ENCODE peak calls at places on chromosomes 12 and 14, in seven cellular contexts. J is WTC11; L is astrocyte; I is B cell; S is activated CD8-positive, alpha-beta T cell treated with anti-CD3 and anti-CD28 coated beads for 36 hours; A is mucosa of descending colon; Z is endothelial cell. X is an unnamed sample.

GRCh38 chr12:52389313-52390207 is 4.1 kb upstream of the KRT84 start:
- DNase-seq in S (no peak), L (peak; percentile 49), Z (no peak), J (no peak), I (no peak), A (no peak), X (peak; percentile 8)

GRCh38 chr14:104774453-104775072 is 21.0 kb downstream of the AKT1 start:
- DNase-seq in Z (no peak), J (no peak), S (no peak), L (no peak), A (no peak), I (peak; percentile 26), X (no peak)

GRCh38 chr14:65784574-65784973 is 372.0 kb downstream of the FUT8 start:
- DNase-seq in S (no peak), J (no peak), Z (no peak), A (no peak), I (no peak), L (no peak), X (no peak)

GRCh38 chr12:13268606-13269005 is 72.1 kb downstream of the EMP1 start:
- DNase-seq in I (no peak), A (no peak), J (no peak), Z (no peak), S (no peak), L (no peak), X (no peak)

GRCh38 chr12:97650242-97650641 is 187.6 kb downstream of the RMST start:
- DNase-seq in Z (no peak), J (no peak), I (no peak), S (no peak), L (peak; percentile 72), A (no peak), X (no peak)

GRCh38 chr12:55771736-55772135 is 28.8 kb downstream of the GDF11 start:
- DNase-seq in A (no peak), L (no peak), J (no peak), S (no peak), I (no peak), Z (no peak), X (no peak)

GRCh38 chr12:123071401-123072304 is 79.2 kb downstream of the PITPNM2 start:
- DNase-seq in J (no peak), Z (no peak), I (no peak), L (no peak), A (peak; percentile 31), S (no peak), X (no peak)

GRCh38 chr14:62885451-62885850 is 159.8 kb downstream of the KCNH5 start:
- DNase-seq in I (no peak), A (no peak), J (no peak), Z (no peak), L (peak; percentile 2), S (no peak), X (no peak)

GRCh38 chr14:53391156-53391555 is 238.0 kb upstream of the DDHD1 start:
- DNase-seq in J (no peak), I (no peak), Z (no peak), A (no peak), L (peak; percentile 88), S (no peak), X (peak; percentile 60)

GRCh38 chr12:21502164-21502496 is 541 bp downstream of the GOLT1B start:
- DNase-seq in Z (no peak), L (peak; percentile 41), S (peak; percentile 63), I (no peak), A (no peak), J (no peak), X (peak; percentile 23)

GRCh38 chr14:74411671-74412070 is 14.3 kb downstream of the SYNDIG1L start:
- DNase-seq in I (no peak), S (no peak), J (no peak), A (no peak), Z (no peak), L (no peak), X (no peak)

GRCh38 chr14:31159682-31160296 is 47.8 kb downstream of the HECTD1 start:
- DNase-seq in Z (no peak), J (no peak), A (peak; percentile 18), S (no peak), I (no peak), L (no peak), X (peak; percentile 73)

GRCh38 chr12:112794721-112795486 is 3.4 kb downstream of the RPH3A start:
- DNase-seq in A (no peak), L (no peak), Z (no peak), S (no peak), J (no peak), I (no peak), X (no peak)

GRCh38 chr12:107415066-107415465 is 270.5 kb upstream of the PWP1 start:
- DNase-seq in J (no peak), A (no peak), S (no peak), Z (no peak), I (no peak), L (peak; percentile 87), X (peak; percentile 63)

GRCh38 chr12:107415834-107416233 is 269.8 kb upstream of the PWP1 start:
- DNase-seq in L (peak; percentile 93), S (no peak), A (no peak), Z (no peak), I (no peak), J (no peak), X (peak; percentile 49)

GRCh38 chr12:107406932-107407331 is 278.7 kb upstream of the PWP1 start:
- DNase-seq in I (no peak), L (no peak), S (no peak), J (no peak), A (no peak), Z (no peak), X (no peak)

GRCh38 chr12:107417004-107417403 is 268.6 kb upstream of the PWP1 start:
- DNase-seq in Z (no peak), I (no peak), J (no peak), L (no peak), S (no peak), A (no peak), X (no peak)

DNA sequence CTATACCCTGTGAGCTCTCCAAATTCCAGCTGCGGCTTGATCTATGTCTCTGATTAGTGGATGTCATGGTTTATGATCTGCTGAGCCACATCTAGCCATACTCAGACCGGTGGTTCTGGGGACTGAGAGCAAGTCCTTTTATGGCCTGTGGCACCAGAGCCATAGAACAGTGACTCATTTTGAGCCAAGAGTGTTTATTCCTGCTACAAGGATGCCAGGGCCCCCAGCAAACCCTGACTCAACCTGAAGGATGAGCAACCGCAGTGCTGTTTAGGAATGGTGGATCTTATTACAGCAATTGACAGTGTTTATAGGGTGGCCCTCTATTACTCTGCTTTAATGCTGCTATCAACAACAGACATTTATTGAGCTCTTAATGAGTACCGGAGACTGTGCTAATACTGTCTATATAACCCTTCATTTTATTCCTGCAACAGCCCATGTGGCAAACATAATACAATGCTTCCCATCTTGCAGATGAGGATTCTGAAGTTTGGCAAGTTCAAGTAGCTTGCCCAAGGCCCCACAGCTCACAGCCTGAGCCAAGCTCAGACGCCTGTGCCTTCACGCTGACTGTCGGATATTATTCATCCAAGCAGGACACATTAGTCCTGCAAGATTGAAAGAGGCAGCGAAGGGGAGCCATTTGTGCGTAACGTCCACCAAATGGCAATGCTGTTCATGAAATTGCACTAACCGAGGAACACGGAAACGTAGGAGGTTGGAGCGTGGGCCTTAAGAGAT is 273.6 kb upstream of the PWP1 start:
- DNase-seq in I (no peak), S (no peak), L (peak; percentile 66), A (no peak), J (no peak), Z (no peak), X (peak; percentile 83)
- TF ChIP-seq CTCF in I (no peak), S (no peak), L (no peak), A (no peak), J (no peak), Z (no peak), X (no peak)

GRCh38 chr12:57237653-57237951 is 8.1 kb downstream of the SHMT2 start:
- DNase-seq in J (no peak), A (no peak), L (no peak), Z (no peak), I (no peak), S (no peak), X (no peak)

GRCh38 chr12:57238854-57239554 is 9.5 kb downstream of the SHMT2 start:
- DNase-seq in L (peak; percentile 38), I (peak; percentile 93), Z (peak; percentile 96), S (peak; percentile 92), J (peak; percentile 90), A (peak; percentile 93), X (peak; percentile 74)

GRCh38 chr12:57239587-57240068 is 10.1 kb downstream of the SHMT2 start:
- DNase-seq in L (no peak), J (no peak), A (no peak), Z (no peak), I (no peak), S (no peak), X (no peak)

GRCh38 chr12:57236925-57237652 is 7.6 kb downstream of the SHMT2 start:
- DNase-seq in L (no peak), S (no peak), J (peak; percentile 28), A (no peak), I (no peak), Z (peak; percentile 8), X (no peak)

GRCh38 chr12:57237952-57238853 is 8.7 kb downstream of the SHMT2 start:
- DNase-seq in A (no peak), J (peak; percentile 56), S (peak; percentile 58), I (peak; percentile 54), Z (peak; percentile 13), L (no peak), X (no peak)
- TF ChIP-seq CTCF in A (no peak), J (no peak), S (no peak), I (no peak), Z (no peak), L (no peak), X (no peak)

GRCh38 chr12:19574606-19575005 is 135.3 kb downstream of the AEBP2 start:
- DNase-seq in I (no peak), J (no peak), L (no peak), S (no peak), Z (no peak), A (no peak), X (no peak)
- TF ChIP-seq CTCF in I (no peak), J (no peak), L (peak; percentile 12), S (no peak), Z (no peak), A (no peak), X (peak; percentile 39)

GRCh38 chr12:115481141-115481540 is 796.4 kb downstream of the MED13L start:
- DNase-seq in I (no peak), A (no peak), J (no peak), Z (no peak), S (no peak), L (no peak), X (no peak)
- TF ChIP-seq CTCF in I (no peak), A (no peak), J (no peak), Z (no peak), S (no peak), L (no peak), X (no peak)

GRCh38 chr14:86153480-86153879 is 623.5 kb downstream of the FLRT2 start:
- DNase-seq in L (no peak), S (no peak), I (no peak), A (no peak), Z (no peak), J (no peak), X (no peak)
- TF ChIP-seq CTCF in L (no peak), S (no peak), I (no peak), A (no peak), Z (peak; percentile 43), J (peak; percentile 44), X (peak; percentile 40)

X was measured in HFFc6.